ENCODE peak calls at places on chromosomes 1 and 21, in eight cellular contexts. One of them, this sample, is unnamed.

GRCh38 chr1:53369761-53370160 is 41.9 kb upstream of the LRP8 start:
- DNase-seq in SHP77: no peak
- DNase-seq in fibroblast of the conjunctiva: no peak
- DNase-seq in lung microvascular endothelial cell: no peak
- DNase-seq in NCI-H1417: no peak
- DNase-seq in GM06990: no peak
- DNase-seq in A549: no peak
- DNase-seq in activated naive CD4-positive, alpha-beta T cell treated with anti-CD3 and anti-CD28 coated beads for 36 hours: no peak
- DNase-seq in this sample: no peak

GRCh38 chr1:62139410-62139809 is 55.2 kb upstream of the L1TD1 start:
- DNase-seq in lung microvascular endothelial cell: no peak
- DNase-seq in fibroblast of the conjunctiva: no peak
- DNase-seq in SHP77: no peak
- DNase-seq in activated naive CD4-positive, alpha-beta T cell treated with anti-CD3 and anti-CD28 coated beads for 36 hours: no peak
- DNase-seq in A549: no peak
- DNase-seq in NCI-H1417: no peak
- DNase-seq in GM06990: no peak
- DNase-seq in this sample: no peak

GRCh38 chr1:184366992-184367391 is 19.8 kb upstream of the C1orf21 start:
- DNase-seq in SHP77: no peak
- DNase-seq in lung microvascular endothelial cell: no peak
- DNase-seq in A549: no peak
- DNase-seq in activated naive CD4-positive, alpha-beta T cell treated with anti-CD3 and anti-CD28 coated beads for 36 hours: no peak
- DNase-seq in NCI-H1417: no peak
- DNase-seq in GM06990: no peak
- DNase-seq in fibroblast of the conjunctiva: no peak
- DNase-seq in this sample: no peak

GRCh38 chr21:45893166-45894106 is 88.1 kb upstream of the COL6A1 start:
- DNase-seq in GM06990: no peak
- DNase-seq in lung microvascular endothelial cell: no peak
- DNase-seq in NCI-H1417: peak
- DNase-seq in activated naive CD4-positive, alpha-beta T cell treated with anti-CD3 and anti-CD28 coated beads for 36 hours: no peak
- DNase-seq in A549: no peak
- DNase-seq in SHP77: no peak
- DNase-seq in fibroblast of the conjunctiva: no peak
- DNase-seq in this sample: no peak

GRCh38 chr1:54857741-54858665 is 29.0 kb downstream of the DHCR24 start:
- DNase-seq in activated naive CD4-positive, alpha-beta T cell treated with anti-CD3 and anti-CD28 coated beads for 36 hours: no peak
- DNase-seq in A549: no peak
- DNase-seq in GM06990: no peak
- DNase-seq in lung microvascular endothelial cell: no peak
- DNase-seq in SHP77: no peak
- DNase-seq in fibroblast of the conjunctiva: no peak
- DNase-seq in NCI-H1417: peak
- DNase-seq in this sample: no peak

GRCh38 chr1:232319106-232319505 is 310.8 kb downstream of the SIPA1L2 start:
- DNase-seq in A549: no peak
- DNase-seq in SHP77: no peak
- DNase-seq in GM06990: no peak
- DNase-seq in fibroblast of the conjunctiva: no peak
- DNase-seq in activated naive CD4-positive, alpha-beta T cell treated with anti-CD3 and anti-CD28 coated beads for 36 hours: no peak
- DNase-seq in NCI-H1417: peak
- DNase-seq in lung microvascular endothelial cell: no peak
- DNase-seq in this sample: no peak

GRCh38 chr21:29546071-29546470 is 247.3 kb downstream of the BACH1 start:
- DNase-seq in GM06990: no peak
- DNase-seq in fibroblast of the conjunctiva: no peak
- DNase-seq in SHP77: no peak
- DNase-seq in activated naive CD4-positive, alpha-beta T cell treated with anti-CD3 and anti-CD28 coated beads for 36 hours: no peak
- DNase-seq in lung microvascular endothelial cell: no peak
- DNase-seq in A549: no peak
- DNase-seq in NCI-H1417: no peak
- DNase-seq in this sample: no peak

GRCh38 chr1:78601068-78601467 is 19.2 kb upstream of the IFI44L start:
- DNase-seq in NCI-H1417: peak
- DNase-seq in GM06990: no peak
- DNase-seq in A549: no peak
- DNase-seq in SHP77: no peak
- DNase-seq in activated naive CD4-positive, alpha-beta T cell treated with anti-CD3 and anti-CD28 coated beads for 36 hours: no peak
- DNase-seq in fibroblast of the conjunctiva: no peak
- DNase-seq in lung microvascular endothelial cell: no peak
- DNase-seq in this sample: no peak

GRCh38 chr1:84712288-84712874 is 22.1 kb upstream of the SSX2IP start:
- DNase-seq in NCI-H1417: no peak
- DNase-seq in SHP77: no peak
- DNase-seq in A549: no peak
- DNase-seq in GM06990: no peak
- DNase-seq in lung microvascular endothelial cell: no peak
- DNase-seq in fibroblast of the conjunctiva: no peak
- DNase-seq in activated naive CD4-positive, alpha-beta T cell treated with anti-CD3 and anti-CD28 coated beads for 36 hours: no peak
- DNase-seq in this sample: no peak

GRCh38 chr1:24364605-24364974 is 45.4 kb downstream of the GRHL3 start:
- DNase-seq in GM06990: no peak
- DNase-seq in NCI-H1417: no peak
- DNase-seq in SHP77: no peak
- DNase-seq in activated naive CD4-positive, alpha-beta T cell treated with anti-CD3 and anti-CD28 coated beads for 36 hours: no peak
- DNase-seq in fibroblast of the conjunctiva: no peak
- DNase-seq in lung microvascular endothelial cell: no peak
- DNase-seq in A549: no peak
- DNase-seq in this sample: no peak

GRCh38 chr1:108077991-108078390 is 113.0 kb upstream of the VAV3 start:
- DNase-seq in lung microvascular endothelial cell: no peak
- DNase-seq in A549: no peak
- DNase-seq in GM06990: no peak
- DNase-seq in fibroblast of the conjunctiva: no peak
- DNase-seq in SHP77: no peak
- DNase-seq in NCI-H1417: no peak
- DNase-seq in activated naive CD4-positive, alpha-beta T cell treated with anti-CD3 and anti-CD28 coated beads for 36 hours: peak
- DNase-seq in this sample: peak

GRCh38 chr1:54010415-54011117 is 7.4 kb downstream of the LDLRAD1 start:
- DNase-seq in lung microvascular endothelial cell: no peak
- DNase-seq in A549: no peak
- DNase-seq in GM06990: no peak
- DNase-seq in fibroblast of the conjunctiva: no peak
- DNase-seq in activated naive CD4-positive, alpha-beta T cell treated with anti-CD3 and anti-CD28 coated beads for 36 hours: no peak
- DNase-seq in NCI-H1417: no peak
- DNase-seq in SHP77: no peak
- DNase-seq in this sample: no peak

GRCh38 chr1:180939706-180940094 is 27.0 kb downstream of the KIAA1614 start:
- DNase-seq in fibroblast of the conjunctiva: no peak
- DNase-seq in GM06990: no peak
- DNase-seq in A549: no peak
- DNase-seq in NCI-H1417: no peak
- DNase-seq in lung microvascular endothelial cell: no peak
- DNase-seq in SHP77: no peak
- DNase-seq in activated naive CD4-positive, alpha-beta T cell treated with anti-CD3 and anti-CD28 coated beads for 36 hours: no peak
- DNase-seq in this sample: peak

GRCh38 chr1:9069324-9070100 is at the start of gene SLC2A5:
- DNase-seq in activated naive CD4-positive, alpha-beta T cell treated with anti-CD3 and anti-CD28 coated beads for 36 hours: no peak
- DNase-seq in NCI-H1417: no peak
- DNase-seq in fibroblast of the conjunctiva: no peak
- DNase-seq in GM06990: peak
- DNase-seq in A549: no peak
- DNase-seq in SHP77: no peak
- DNase-seq in lung microvascular endothelial cell: peak
- DNase-seq in this sample: no peak

GRCh38 chr1:76254165-76255043 is 179.9 kb downstream of the ST6GALNAC3 start:
- DNase-seq in fibroblast of the conjunctiva: peak
- DNase-seq in SHP77: no peak
- DNase-seq in A549: no peak
- DNase-seq in NCI-H1417: peak
- DNase-seq in GM06990: no peak
- DNase-seq in activated naive CD4-positive, alpha-beta T cell treated with anti-CD3 and anti-CD28 coated beads for 36 hours: peak
- DNase-seq in lung microvascular endothelial cell: peak
- DNase-seq in this sample: no peak

GRCh38 chr1:116988908-116989307 is 12.7 kb upstream of the CD101 start:
- DNase-seq in activated naive CD4-positive, alpha-beta T cell treated with anti-CD3 and anti-CD28 coated beads for 36 hours: no peak
- DNase-seq in NCI-H1417: peak
- DNase-seq in lung microvascular endothelial cell: no peak
- DNase-seq in SHP77: no peak
- DNase-seq in GM06990: no peak
- DNase-seq in fibroblast of the conjunctiva: no peak
- DNase-seq in A549: no peak
- DNase-seq in this sample: no peak

GRCh38 chr1:115969509-115969908 is 6.8 kb upstream of the SLC22A15 start:
- DNase-seq in A549: no peak
- DNase-seq in GM06990: no peak
- DNase-seq in lung microvascular endothelial cell: no peak
- DNase-seq in NCI-H1417: peak
- DNase-seq in SHP77: no peak
- DNase-seq in activated naive CD4-positive, alpha-beta T cell treated with anti-CD3 and anti-CD28 coated beads for 36 hours: no peak
- DNase-seq in fibroblast of the conjunctiva: no peak
- DNase-seq in this sample: no peak

GRCh38 chr1:11539850-11540772 is 61.2 kb downstream of the DISP3 start:
- DNase-seq in SHP77: no peak
- DNase-seq in A549: no peak
- DNase-seq in GM06990: no peak
- DNase-seq in fibroblast of the conjunctiva: no peak
- DNase-seq in lung microvascular endothelial cell: no peak
- DNase-seq in activated naive CD4-positive, alpha-beta T cell treated with anti-CD3 and anti-CD28 coated beads for 36 hours: no peak
- DNase-seq in NCI-H1417: peak
- DNase-seq in this sample: no peak

GRCh38 chr21:43196789-43197188 is 28.0 kb downstream of the CRYAA start:
- DNase-seq in activated naive CD4-positive, alpha-beta T cell treated with anti-CD3 and anti-CD28 coated beads for 36 hours: no peak
- DNase-seq in SHP77: no peak
- DNase-seq in lung microvascular endothelial cell: no peak
- DNase-seq in NCI-H1417: no peak
- DNase-seq in GM06990: no peak
- DNase-seq in fibroblast of the conjunctiva: no peak
- DNase-seq in A549: no peak
- DNase-seq in this sample: no peak

GRCh38 chr1:228065543-228066347 is 16.8 kb upstream of the ARF1 start:
- DNase-seq in GM06990: no peak
- DNase-seq in fibroblast of the conjunctiva: no peak
- DNase-seq in SHP77: no peak
- DNase-seq in lung microvascular endothelial cell: no peak
- DNase-seq in NCI-H1417: no peak
- DNase-seq in A549: no peak
- DNase-seq in activated naive CD4-positive, alpha-beta T cell treated with anti-CD3 and anti-CD28 coated beads for 36 hours: no peak
- DNase-seq in this sample: no peak

GRCh38 chr1:192260076-192260475 is 56.7 kb upstream of the RGS21 start:
- DNase-seq in activated naive CD4-positive, alpha-beta T cell treated with anti-CD3 and anti-CD28 coated beads for 36 hours: no peak
- DNase-seq in A549: no peak
- DNase-seq in GM06990: no peak
- DNase-seq in fibroblast of the conjunctiva: no peak
- DNase-seq in lung microvascular endothelial cell: no peak
- DNase-seq in NCI-H1417: no peak
- DNase-seq in SHP77: no peak
- DNase-seq in this sample: no peak

GRCh38 chr21:16587141-16587570 is 857.4 kb downstream of the USP25 start:
- DNase-seq in NCI-H1417: peak
- DNase-seq in activated naive CD4-positive, alpha-beta T cell treated with anti-CD3 and anti-CD28 coated beads for 36 hours: no peak
- DNase-seq in A549: peak
- DNase-seq in fibroblast of the conjunctiva: peak
- DNase-seq in SHP77: no peak
- DNase-seq in lung microvascular endothelial cell: peak
- DNase-seq in GM06990: no peak
- DNase-seq in this sample: no peak

GRCh38 chr1:190303501-190303900 is 174.2 kb downstream of the BRINP3 start:
- DNase-seq in SHP77: no peak
- DNase-seq in lung microvascular endothelial cell: no peak
- DNase-seq in activated naive CD4-positive, alpha-beta T cell treated with anti-CD3 and anti-CD28 coated beads for 36 hours: no peak
- DNase-seq in A549: no peak
- DNase-seq in fibroblast of the conjunctiva: no peak
- DNase-seq in NCI-H1417: no peak
- DNase-seq in GM06990: no peak
- DNase-seq in this sample: no peak

GRCh38 chr1:197774691-197775281 is 494 bp downstream of the DENND1B start:
- DNase-seq in lung microvascular endothelial cell: peak
- DNase-seq in NCI-H1417: peak
- DNase-seq in SHP77: peak
- DNase-seq in A549: peak
- DNase-seq in fibroblast of the conjunctiva: no peak
- DNase-seq in activated naive CD4-positive, alpha-beta T cell treated with anti-CD3 and anti-CD28 coated beads for 36 hours: peak
- DNase-seq in GM06990: no peak
- DNase-seq in this sample: peak

GRCh38 chr1:21672478-21673276 is 3.5 kb upstream of the RAP1GAP start:
- DNase-seq in SHP77: no peak
- DNase-seq in fibroblast of the conjunctiva: no peak
- DNase-seq in NCI-H1417: no peak
- DNase-seq in A549: no peak
- DNase-seq in activated naive CD4-positive, alpha-beta T cell treated with anti-CD3 and anti-CD28 coated beads for 36 hours: no peak
- DNase-seq in GM06990: no peak
- DNase-seq in lung microvascular endothelial cell: no peak
- DNase-seq in this sample: no peak

GRCh38 chr1:170530972-170531757 is 801 bp upstream of the GORAB start:
- DNase-seq in NCI-H1417: peak
- DNase-seq in activated naive CD4-positive, alpha-beta T cell treated with anti-CD3 and anti-CD28 coated beads for 36 hours: no peak
- DNase-seq in fibroblast of the conjunctiva: no peak
- DNase-seq in GM06990: no peak
- DNase-seq in SHP77: no peak
- DNase-seq in lung microvascular endothelial cell: no peak
- DNase-seq in A549: peak
- DNase-seq in this sample: peak

GRCh38 chr1:1215266-1215676 is 1.3 kb upstream of the TNFRSF4 start:
- DNase-seq in fibroblast of the conjunctiva: no peak
- DNase-seq in activated naive CD4-positive, alpha-beta T cell treated with anti-CD3 and anti-CD28 coated beads for 36 hours: no peak
- DNase-seq in lung microvascular endothelial cell: peak
- DNase-seq in GM06990: no peak
- DNase-seq in NCI-H1417: no peak
- DNase-seq in SHP77: no peak
- DNase-seq in A549: no peak
- DNase-seq in this sample: no peak

GRCh38 chr1:58251415-58252073 is 295.0 kb downstream of the OMA1 start:
- DNase-seq in fibroblast of the conjunctiva: no peak
- DNase-seq in NCI-H1417: peak
- DNase-seq in GM06990: no peak
- DNase-seq in activated naive CD4-positive, alpha-beta T cell treated with anti-CD3 and anti-CD28 coated beads for 36 hours: peak
- DNase-seq in SHP77: no peak
- DNase-seq in lung microvascular endothelial cell: peak
- DNase-seq in A549: no peak
- DNase-seq in this sample: peak

GRCh38 chr1:200262326-200262965 is 147.4 kb downstream of the ZNF281 start:
- DNase-seq in GM06990: peak
- DNase-seq in NCI-H1417: no peak
- DNase-seq in A549: no peak
- DNase-seq in SHP77: no peak
- DNase-seq in activated naive CD4-positive, alpha-beta T cell treated with anti-CD3 and anti-CD28 coated beads for 36 hours: peak
- DNase-seq in lung microvascular endothelial cell: peak
- DNase-seq in fibroblast of the conjunctiva: no peak
- DNase-seq in this sample: peak

GRCh38 chr1:167634435-167634834 is 4.4 kb downstream of the RCSD1 start:
- DNase-seq in A549: no peak
- DNase-seq in lung microvascular endothelial cell: no peak
- DNase-seq in fibroblast of the conjunctiva: no peak
- DNase-seq in GM06990: no peak
- DNase-seq in activated naive CD4-positive, alpha-beta T cell treated with anti-CD3 and anti-CD28 coated beads for 36 hours: no peak
- DNase-seq in SHP77: no peak
- DNase-seq in NCI-H1417: peak
- DNase-seq in this sample: no peak

GRCh38 chr1:221868894-221869293 is 127.0 kb upstream of the DUSP10 start:
- DNase-seq in activated naive CD4-positive, alpha-beta T cell treated with anti-CD3 and anti-CD28 coated beads for 36 hours: no peak
- DNase-seq in GM06990: no peak
- DNase-seq in fibroblast of the conjunctiva: no peak
- DNase-seq in NCI-H1417: peak
- DNase-seq in A549: peak
- DNase-seq in lung microvascular endothelial cell: peak
- DNase-seq in SHP77: no peak
- DNase-seq in this sample: no peak

GRCh38 chr1:201692307-201693018 is 136.5 kb upstream of the IPO9 start:
- DNase-seq in fibroblast of the conjunctiva: no peak
- DNase-seq in SHP77: no peak
- DNase-seq in NCI-H1417: no peak
- DNase-seq in lung microvascular endothelial cell: no peak
- DNase-seq in activated naive CD4-positive, alpha-beta T cell treated with anti-CD3 and anti-CD28 coated beads for 36 hours: no peak
- DNase-seq in GM06990: no peak
- DNase-seq in A549: no peak
- DNase-seq in this sample: no peak

GRCh38 chr1:177209357-177209756 is 38.6 kb downstream of the BRINP2 start:
- DNase-seq in GM06990: no peak
- DNase-seq in activated naive CD4-positive, alpha-beta T cell treated with anti-CD3 and anti-CD28 coated beads for 36 hours: no peak
- DNase-seq in SHP77: peak
- DNase-seq in fibroblast of the conjunctiva: peak
- DNase-seq in A549: peak
- DNase-seq in NCI-H1417: peak
- DNase-seq in lung microvascular endothelial cell: no peak
- DNase-seq in this sample: no peak

GRCh38 chr21:16534408-16535099 is 804.8 kb downstream of the USP25 start:
- DNase-seq in fibroblast of the conjunctiva: peak
- DNase-seq in SHP77: no peak
- DNase-seq in NCI-H1417: peak
- DNase-seq in lung microvascular endothelial cell: peak
- DNase-seq in GM06990: no peak
- DNase-seq in activated naive CD4-positive, alpha-beta T cell treated with anti-CD3 and anti-CD28 coated beads for 36 hours: no peak
- DNase-seq in A549: peak
- DNase-seq in this sample: no peak

This sample was measured in DND-41.